ENCODE peak calls at places on chromosomes 12 and 14, in seven cellular contexts. P, A, E, K, T, Y and J are unnamed samples.

GRCh38 chr12:57708296-57708695 is 14.4 kb downstream of the OS9 start:
- DNase-seq in K (no peak), T (no peak), Y (no peak), E (no peak), P (no peak), A (no peak), J (no peak)

GRCh38 chr14:45787167-45787566 is 534.2 kb upstream of the MIS18BP1 start:
- DNase-seq in K (no peak), Y (peak; percentile 3), P (no peak), T (no peak), A (no peak), E (no peak), J (no peak)

GRCh38 chr14:31879661-31880348 is 197.3 kb upstream of the ARHGAP5 start:
- DNase-seq in K (no peak), T (no peak), P (no peak), Y (no peak), E (no peak), A (no peak), J (no peak)

GRCh38 chr14:33404054-33404453 is 465.4 kb downstream of the NPAS3 start:
- DNase-seq in T (no peak), A (no peak), K (no peak), P (peak; percentile 45), E (no peak), Y (no peak), J (no peak)

GRCh38 chr12:80912906-80913769 is 24.6 kb downstream of the LIN7A start:
- DNase-seq in Y (no peak), A (no peak), E (no peak), K (no peak), T (no peak), P (peak; percentile 26), J (no peak)

GRCh38 chr12:44101470-44101869 is 265.6 kb downstream of the TMEM117 start:
- DNase-seq in A (no peak), T (no peak), P (no peak), E (no peak), K (no peak), Y (no peak), J (peak; percentile 53)

GRCh38 chr12:6548556-6549378 is 7.1 kb downstream of the IFFO1 start:
- DNase-seq in T (no peak), P (no peak), K (no peak), Y (no peak), A (no peak), E (no peak), J (no peak)

GRCh38 chr12:121765573-121765972 is 27.9 kb downstream of the RHOF start:
- DNase-seq in T (no peak), P (peak; percentile 58), K (no peak), A (no peak), E (no peak), Y (peak; percentile 81), J (no peak)

GRCh38 chr14:24418492-24418873 is 11.0 kb downstream of the CBLN3 start:
- DNase-seq in E (no peak), A (no peak), T (no peak), P (peak; percentile 84), Y (no peak), K (no peak), J (no peak)

GRCh38 chr12:112022241-112023016 is 9.2 kb downstream of the ERP29 start:
- DNase-seq in E (no peak), P (no peak), A (no peak), K (no peak), Y (no peak), T (no peak), J (no peak)

GRCh38 chr12:117850048-117850447 is 118.7 kb downstream of the KSR2 start:
- DNase-seq in E (peak; percentile 55), Y (peak; percentile 64), K (peak; percentile 4), P (peak; percentile 16), T (no peak), A (no peak), J (peak; percentile 57)

GRCh38 chr12:108582981-108583770 is 14.7 kb downstream of the TMEM119 start:
- DNase-seq in P (no peak), K (no peak), Y (no peak), T (no peak), E (no peak), A (no peak), J (no peak)

GRCh38 chr12:24109381-24110039 is 160.0 kb upstream of the SOX5 start:
- DNase-seq in A (no peak), T (no peak), E (peak; percentile 46), Y (peak; percentile 67), K (no peak), P (peak; percentile 7), J (no peak)

GRCh38 chr12:56571131-56571530 is 49.5 kb downstream of the RBMS2 start:
- DNase-seq in P (no peak), Y (peak; percentile 25), K (no peak), E (no peak), A (no peak), T (no peak), J (no peak)

GRCh38 chr12:46983959-46984833 is 95.2 kb upstream of the PCED1B start:
- DNase-seq in T (no peak), K (peak; percentile 49), Y (peak; percentile 75), A (no peak), E (peak; percentile 39), P (peak; percentile 60), J (peak; percentile 43)

GRCh38 chr14:59123526-59123925 is 64.9 kb upstream of the DAAM1 start:
- DNase-seq in K (no peak), P (no peak), T (no peak), A (no peak), Y (peak; percentile 58), E (no peak), J (no peak)

GRCh38 chr14:68476212-68476964 is 316.5 kb downstream of the ZFP36L1 start:
- DNase-seq in T (no peak), P (peak; percentile 93), A (no peak), Y (no peak), E (peak; percentile 54), K (no peak), J (peak; percentile 52)

GRCh38 chr12:12398026-12398859 is 41.4 kb downstream of the BORCS5 start:
- DNase-seq in A (peak; percentile 39), T (no peak), Y (peak; percentile 90), P (peak; percentile 90), E (no peak), K (no peak), J (no peak)

GRCh38 chr14:81673930-81674329 is 140.3 kb upstream of the SEL1L start:
- DNase-seq in K (no peak), E (no peak), Y (no peak), A (no peak), P (no peak), T (no peak), J (no peak)

GRCh38 chr12:31835276-31835882 is 106.6 kb upstream of the AMN1 start:
- DNase-seq in A (no peak), K (no peak), E (no peak), P (no peak), T (no peak), Y (no peak), J (no peak)